ENCODE peak calls at places on chromosomes 7 and 10, in six cellular contexts. One of them, this sample, is unnamed.

GRCh38 chr10:119942973-119943372 is 50.4 kb downstream of the SEC23IP start:
- DNase-seq in mesendoderm: no peak
- DNase-seq in neuronal stem cell: no peak
- DNase-seq in IMR-90: peak
- DNase-seq in H9: no peak
- DNase-seq in H1: no peak
- DNase-seq in this sample: no peak

GRCh38 chr10:72736881-72737280 is 44.9 kb downstream of the MCU start:
- DNase-seq in H9: no peak
- DNase-seq in IMR-90: peak
- DNase-seq in mesendoderm: no peak
- DNase-seq in neuronal stem cell: no peak
- DNase-seq in H1: no peak
- DNase-seq in this sample: no peak

GRCh38 chr7:31066516-31067130 is 14.5 kb downstream of the ADCYAP1R1 start:
- DNase-seq in H9: no peak
- DNase-seq in neuronal stem cell: no peak
- DNase-seq in IMR-90: no peak
- DNase-seq in mesendoderm: no peak
- DNase-seq in H1: no peak
- DNase-seq in this sample: no peak

GRCh38 chr10:110151467-110151866 is 55.9 kb upstream of the MXI1 start:
- DNase-seq in H9: no peak
- DNase-seq in IMR-90: no peak
- DNase-seq in H1: peak
- DNase-seq in neuronal stem cell: no peak
- DNase-seq in mesendoderm: no peak
- DNase-seq in this sample: no peak

GRCh38 chr7:121428857-121429489 is 32.9 kb upstream of the FAM3C start:
- DNase-seq in IMR-90: peak
- DNase-seq in H9: no peak
- DNase-seq in H1: no peak
- DNase-seq in neuronal stem cell: no peak
- DNase-seq in mesendoderm: peak
- DNase-seq in this sample: peak

GRCh38 chr10:43491855-43492254 is 54.9 kb downstream of the ZNF487 start:
- DNase-seq in IMR-90: no peak
- DNase-seq in H1: no peak
- DNase-seq in neuronal stem cell: no peak
- DNase-seq in H9: no peak
- DNase-seq in mesendoderm: no peak
- DNase-seq in this sample: no peak

GRCh38 chr7:6338551-6339274 is 66.3 kb upstream of the CYTH3 start:
- DNase-seq in neuronal stem cell: no peak
- DNase-seq in mesendoderm: no peak
- DNase-seq in IMR-90: no peak
- DNase-seq in H1: no peak
- DNase-seq in H9: no peak
- DNase-seq in this sample: no peak

GRCh38 chr10:93904901-93905300 is 11.1 kb downstream of the SLC35G1 start:
- DNase-seq in H1: no peak
- DNase-seq in IMR-90: no peak
- DNase-seq in mesendoderm: no peak
- DNase-seq in neuronal stem cell: no peak
- DNase-seq in H9: no peak
- DNase-seq in this sample: no peak

GRCh38 chr7:20152057-20152456 is 65.1 kb downstream of the MACC1 start:
- DNase-seq in IMR-90: no peak
- DNase-seq in H1: no peak
- DNase-seq in mesendoderm: no peak
- DNase-seq in H9: no peak
- DNase-seq in neuronal stem cell: no peak
- DNase-seq in this sample: peak

GRCh38 chr7:5429253-5429856 is 5.7 kb upstream of the TNRC18 start:
- DNase-seq in H1: peak
- DNase-seq in neuronal stem cell: no peak
- DNase-seq in mesendoderm: peak
- DNase-seq in H9: peak
- DNase-seq in IMR-90: peak
- DNase-seq in this sample: peak

GRCh38 chr10:93566435-93567276 is at the start of gene FFAR4:
- DNase-seq in H9: peak
- DNase-seq in H1: peak
- DNase-seq in mesendoderm: peak
- DNase-seq in neuronal stem cell: no peak
- DNase-seq in IMR-90: no peak
- DNase-seq in this sample: peak

GRCh38 chr7:4665661-4666060 is 16.4 kb upstream of the FOXK1 start:
- DNase-seq in IMR-90: peak
- DNase-seq in mesendoderm: no peak
- DNase-seq in H1: no peak
- DNase-seq in H9: no peak
- DNase-seq in neuronal stem cell: no peak
- DNase-seq in this sample: peak

GRCh38 chr7:80070391-80070790 is 64.2 kb upstream of the GNAI1 start:
- DNase-seq in IMR-90: peak
- DNase-seq in H1: no peak
- DNase-seq in neuronal stem cell: no peak
- DNase-seq in mesendoderm: no peak
- DNase-seq in H9: no peak
- DNase-seq in this sample: peak

GRCh38 chr7:92010215-92010614 is 69.6 kb downstream of the AKAP9 start:
- DNase-seq in IMR-90: no peak
- DNase-seq in H1: no peak
- DNase-seq in neuronal stem cell: no peak
- DNase-seq in mesendoderm: peak
- DNase-seq in H9: no peak
- DNase-seq in this sample: no peak

GRCh38 chr10:118870467-118871243 is 115.9 kb upstream of the CACUL1 start:
- DNase-seq in H1: no peak
- DNase-seq in neuronal stem cell: no peak
- DNase-seq in H9: no peak
- DNase-seq in IMR-90: peak
- DNase-seq in mesendoderm: peak
- DNase-seq in this sample: peak

GRCh38 chr7:157519798-157520244 is 183.0 kb downstream of the DNAJB6 start:
- DNase-seq in IMR-90: no peak
- DNase-seq in neuronal stem cell: no peak
- DNase-seq in H9: no peak
- DNase-seq in mesendoderm: no peak
- DNase-seq in H1: no peak
- DNase-seq in this sample: no peak

GRCh38 chr7:82722946-82723345 is 279.4 kb upstream of the CACNA2D1 start:
- DNase-seq in H1: no peak
- DNase-seq in neuronal stem cell: no peak
- DNase-seq in H9: no peak
- DNase-seq in mesendoderm: peak
- DNase-seq in IMR-90: no peak
- DNase-seq in this sample: no peak

GRCh38 chr7:117597755-117598154 is 117.9 kb downstream of the CFTR start:
- DNase-seq in IMR-90: no peak
- DNase-seq in mesendoderm: no peak
- DNase-seq in H1: no peak
- DNase-seq in H9: no peak
- DNase-seq in neuronal stem cell: peak
- DNase-seq in this sample: no peak

GRCh38 chr7:147519062-147519461 is 1071.5 kb upstream of the C7orf33 start:
- DNase-seq in neuronal stem cell: no peak
- DNase-seq in H9: no peak
- DNase-seq in IMR-90: no peak
- DNase-seq in H1: no peak
- DNase-seq in mesendoderm: peak
- DNase-seq in this sample: no peak

DNA sequence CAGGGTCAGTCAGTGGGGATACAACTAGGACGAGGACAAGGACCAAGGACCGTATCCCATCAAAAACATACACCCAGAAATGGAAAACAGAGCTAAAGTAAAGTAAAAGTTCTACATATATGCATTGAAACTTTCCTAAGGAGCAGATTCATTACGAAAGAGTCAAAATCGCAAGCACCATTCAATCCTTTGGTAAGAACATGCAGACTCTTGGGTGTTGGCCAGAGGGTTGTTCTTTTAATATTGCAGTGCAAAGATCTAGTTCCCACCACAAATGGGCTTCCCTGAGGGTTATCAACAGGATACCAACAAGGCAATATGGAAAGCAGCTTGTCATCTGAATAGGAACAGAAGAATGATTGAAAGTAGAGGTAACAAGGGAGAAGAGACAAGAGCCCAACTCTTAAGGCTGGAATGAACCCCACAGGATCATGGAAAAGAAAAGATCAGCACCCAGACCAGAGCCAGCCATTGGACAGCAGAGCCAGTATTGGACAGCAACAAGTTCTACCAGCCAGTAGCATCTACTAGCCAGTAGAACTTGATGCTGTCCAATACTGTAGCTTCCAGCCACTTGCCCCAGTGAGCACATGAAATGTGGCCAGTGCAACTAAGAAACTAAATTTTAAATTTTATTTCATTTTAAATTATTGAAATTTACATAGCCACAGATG is 66.0 kb downstream of the OSBPL3 start:
- DNase-seq in mesendoderm: no peak
- DNase-seq in IMR-90: no peak
- DNase-seq in H1: no peak
- DNase-seq in H9: no peak
- DNase-seq in neuronal stem cell: no peak
- DNase-seq in this sample: no peak
- H3K4ac ChIP-seq in mesendoderm: peak
- H3K4ac ChIP-seq in IMR-90: no peak
- H3K4ac ChIP-seq in H1: no peak
- H3K4ac ChIP-seq in H9: no peak
- H3K4ac ChIP-seq in neuronal stem cell: no peak
- H3K4ac ChIP-seq in this sample: no peak

GRCh38 chr10:45675388-45675787 is 2.8 kb upstream of the ZFAND4 start:
- DNase-seq in neuronal stem cell: no peak
- DNase-seq in H9: no peak
- DNase-seq in H1: no peak
- DNase-seq in mesendoderm: no peak
- DNase-seq in IMR-90: no peak
- DNase-seq in this sample: no peak

GRCh38 chr10:45673074-45673628 is 579 bp upstream of the ZFAND4 start:
- DNase-seq in H9: no peak
- DNase-seq in H1: no peak
- DNase-seq in neuronal stem cell: no peak
- DNase-seq in mesendoderm: no peak
- DNase-seq in IMR-90: no peak
- DNase-seq in this sample: no peak

DNA sequence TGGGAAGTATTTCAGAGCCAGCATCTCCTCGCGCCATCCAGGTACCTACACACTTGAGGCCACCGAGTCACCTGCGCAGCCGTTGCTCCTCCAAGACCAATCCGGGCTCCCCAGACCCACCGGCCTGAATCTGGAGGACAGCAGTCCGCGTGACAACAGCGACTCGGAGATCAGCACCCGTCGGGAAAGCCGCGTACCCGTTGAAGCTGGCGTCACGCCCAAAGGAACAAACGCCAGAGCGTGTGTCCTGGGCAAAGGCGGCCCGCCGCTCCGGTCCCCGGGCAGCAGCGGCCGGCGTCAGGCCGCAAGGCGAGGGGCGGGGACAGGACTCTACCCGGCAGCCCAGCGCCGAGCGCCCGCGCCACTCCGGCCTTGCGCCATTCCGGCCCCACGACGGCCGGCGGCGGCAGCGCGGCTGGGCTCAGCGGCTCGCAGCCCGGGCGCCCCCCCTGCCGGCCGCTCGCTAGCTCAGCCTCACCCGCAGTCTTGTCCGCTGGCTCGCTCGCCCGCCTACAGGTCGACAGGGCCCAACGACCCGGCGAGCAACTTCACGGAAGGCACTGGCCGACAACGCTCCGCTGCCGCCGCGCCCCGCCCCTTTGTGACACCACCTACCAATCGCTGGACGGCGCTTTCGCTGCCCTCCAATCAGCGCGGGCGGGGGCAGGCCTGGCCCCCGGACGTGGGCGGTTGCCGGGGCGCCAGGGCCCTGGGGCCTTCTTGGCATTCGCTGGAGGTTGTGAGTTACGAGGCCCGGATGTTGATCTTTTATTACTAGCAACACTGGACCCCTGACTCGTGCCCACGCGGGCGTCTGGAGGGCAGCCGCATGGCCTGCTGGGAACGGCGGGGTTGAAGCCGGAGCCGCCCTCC is at the start of gene ZFAND4:
- DNase-seq in H9: peak
- DNase-seq in H1: peak
- DNase-seq in mesendoderm: peak
- DNase-seq in IMR-90: peak
- DNase-seq in neuronal stem cell: peak
- DNase-seq in this sample: peak
- H3K27ac ChIP-seq in H9: peak
- H3K27ac ChIP-seq in H1: peak
- H3K27ac ChIP-seq in mesendoderm: peak
- H3K27ac ChIP-seq in IMR-90: peak
- H3K27ac ChIP-seq in neuronal stem cell: peak
- H3K27ac ChIP-seq in this sample: peak

GRCh38 chr10:77823811-77824542 is 102.6 kb downstream of the DLG5 start:
- DNase-seq in H9: no peak
- DNase-seq in IMR-90: no peak
- DNase-seq in neuronal stem cell: no peak
- DNase-seq in H1: no peak
- DNase-seq in mesendoderm: no peak
- DNase-seq in this sample: no peak
- H3K4me2 ChIP-seq in H9: no peak
- H3K4me2 ChIP-seq in IMR-90: no peak
- H3K4me2 ChIP-seq in neuronal stem cell: no peak
- H3K4me2 ChIP-seq in H1: no peak
- H3K4me2 ChIP-seq in mesendoderm: no peak
- H3K4me2 ChIP-seq in this sample: no peak

DNA sequence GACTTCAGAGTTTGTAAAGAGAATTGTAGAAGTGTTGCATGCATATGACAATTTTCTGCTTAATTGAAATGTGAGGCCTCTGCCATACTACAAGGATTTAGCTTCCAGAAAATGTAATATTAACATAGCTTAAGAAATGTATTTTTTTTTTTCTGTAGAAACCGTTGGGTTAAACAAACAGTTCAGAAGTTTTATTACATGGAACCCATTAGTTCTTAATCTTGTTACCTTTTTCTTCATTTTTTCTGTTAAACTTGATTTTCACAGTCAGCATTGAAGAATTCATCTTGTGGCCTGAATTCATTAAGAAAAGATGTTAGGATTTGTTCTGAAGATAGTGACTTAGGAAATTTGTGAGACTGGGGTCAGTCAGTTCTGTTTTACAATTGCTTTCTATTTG is 4.9 kb downstream of the PTEN start:
- DNase-seq in neuronal stem cell: no peak
- DNase-seq in mesendoderm: no peak
- DNase-seq in H9: no peak
- DNase-seq in IMR-90: no peak
- DNase-seq in H1: no peak
- DNase-seq in this sample: no peak
- H3K4ac ChIP-seq in neuronal stem cell: no peak
- H3K4ac ChIP-seq in mesendoderm: no peak
- H3K4ac ChIP-seq in H9: no peak
- H3K4ac ChIP-seq in IMR-90: no peak
- H3K4ac ChIP-seq in H1: no peak
- H3K4ac ChIP-seq in this sample: no peak

This sample was measured in mesenchymal stem cell.